ENCODE peak calls at places on chromosomes 11 and 22, in ten cellular contexts. One of them, this sample, is unnamed.

GRCh38 chr11:126969865-126970479 is 30.6 kb downstream of the KIRREL3 start:
- DNase-seq in cardiac muscle cell: peak; percentile 40
- DNase-seq in spleen: no peak
- DNase-seq in heart right ventricle: no peak
- DNase-seq in body of pancreas: no peak
- DNase-seq in IMR-90: peak; percentile 83
- DNase-seq in effector memory CD4-positive, alpha-beta T cell: no peak
- DNase-seq in naive thymus-derived CD4-positive, alpha-beta T cell: no peak
- DNase-seq in pancreas: no peak
- DNase-seq in aorta: no peak
- DNase-seq in this sample: no peak

GRCh38 chr11:91947215-91947614 is 277.4 kb upstream of the FAT3 start:
- DNase-seq in heart right ventricle: no peak
- DNase-seq in body of pancreas: peak; percentile 12
- DNase-seq in pancreas: peak; percentile 15
- DNase-seq in naive thymus-derived CD4-positive, alpha-beta T cell: no peak
- DNase-seq in aorta: no peak
- DNase-seq in cardiac muscle cell: no peak
- DNase-seq in spleen: no peak
- DNase-seq in IMR-90: peak; percentile 2
- DNase-seq in effector memory CD4-positive, alpha-beta T cell: no peak
- DNase-seq in this sample: no peak

GRCh38 chr11:72233056-72233772 is 8.6 kb downstream of the INPPL1 start:
- DNase-seq in effector memory CD4-positive, alpha-beta T cell: no peak
- DNase-seq in spleen: peak; percentile 49
- DNase-seq in IMR-90: no peak
- DNase-seq in pancreas: no peak
- DNase-seq in body of pancreas: no peak
- DNase-seq in aorta: no peak
- DNase-seq in naive thymus-derived CD4-positive, alpha-beta T cell: no peak
- DNase-seq in cardiac muscle cell: no peak
- DNase-seq in heart right ventricle: no peak
- DNase-seq in this sample: no peak

GRCh38 chr11:130070829-130071205 is 1.1 kb downstream of the APLP2 start:
- DNase-seq in cardiac muscle cell: peak; percentile 42
- DNase-seq in spleen: peak; percentile 86
- DNase-seq in effector memory CD4-positive, alpha-beta T cell: no peak
- DNase-seq in heart right ventricle: no peak
- DNase-seq in naive thymus-derived CD4-positive, alpha-beta T cell: no peak
- DNase-seq in aorta: peak; percentile 77
- DNase-seq in IMR-90: peak; percentile 36
- DNase-seq in pancreas: peak; percentile 21
- DNase-seq in body of pancreas: peak; percentile 23
- DNase-seq in this sample: peak; percentile 35

GRCh38 chr22:38706101-38706884 is 549 bp downstream of the GTPBP1 start:
- DNase-seq in naive thymus-derived CD4-positive, alpha-beta T cell: no peak
- DNase-seq in heart right ventricle: no peak
- DNase-seq in effector memory CD4-positive, alpha-beta T cell: peak; percentile 11
- DNase-seq in body of pancreas: peak; percentile 48
- DNase-seq in pancreas: peak; percentile 63
- DNase-seq in cardiac muscle cell: peak; percentile 40
- DNase-seq in spleen: no peak
- DNase-seq in IMR-90: peak; percentile 27
- DNase-seq in aorta: peak; percentile 86
- DNase-seq in this sample: peak; percentile 71

GRCh38 chr11:108370990-108371389 is 96.3 kb downstream of the C11orf65 start:
- DNase-seq in heart right ventricle: no peak
- DNase-seq in aorta: no peak
- DNase-seq in cardiac muscle cell: no peak
- DNase-seq in pancreas: no peak
- DNase-seq in spleen: no peak
- DNase-seq in naive thymus-derived CD4-positive, alpha-beta T cell: no peak
- DNase-seq in body of pancreas: no peak
- DNase-seq in IMR-90: peak; percentile 25
- DNase-seq in effector memory CD4-positive, alpha-beta T cell: no peak
- DNase-seq in this sample: no peak

GRCh38 chr22:49299821-49300231 is 527.8 kb downstream of the BRD1 start:
- DNase-seq in effector memory CD4-positive, alpha-beta T cell: no peak
- DNase-seq in spleen: peak; percentile 39
- DNase-seq in aorta: peak; percentile 55
- DNase-seq in cardiac muscle cell: no peak
- DNase-seq in naive thymus-derived CD4-positive, alpha-beta T cell: no peak
- DNase-seq in body of pancreas: no peak
- DNase-seq in IMR-90: no peak
- DNase-seq in heart right ventricle: no peak
- DNase-seq in pancreas: peak; percentile 7
- DNase-seq in this sample: no peak

GRCh38 chr22:38302906-38303305 is 14.3 kb downstream of the CSNK1E start:
- DNase-seq in body of pancreas: no peak
- DNase-seq in heart right ventricle: no peak
- DNase-seq in cardiac muscle cell: no peak
- DNase-seq in spleen: no peak
- DNase-seq in effector memory CD4-positive, alpha-beta T cell: no peak
- DNase-seq in IMR-90: no peak
- DNase-seq in aorta: no peak
- DNase-seq in pancreas: no peak
- DNase-seq in naive thymus-derived CD4-positive, alpha-beta T cell: no peak
- DNase-seq in this sample: no peak

GRCh38 chr11:36790450-36790849 is 192.4 kb upstream of the RAG2 start:
- DNase-seq in effector memory CD4-positive, alpha-beta T cell: no peak
- DNase-seq in naive thymus-derived CD4-positive, alpha-beta T cell: no peak
- DNase-seq in IMR-90: no peak
- DNase-seq in cardiac muscle cell: no peak
- DNase-seq in aorta: no peak
- DNase-seq in pancreas: no peak
- DNase-seq in heart right ventricle: no peak
- DNase-seq in body of pancreas: no peak
- DNase-seq in spleen: no peak
- DNase-seq in this sample: no peak

GRCh38 chr22:44023404-44024287 is 456 bp upstream of the PARVB start:
- DNase-seq in naive thymus-derived CD4-positive, alpha-beta T cell: no peak
- DNase-seq in aorta: peak; percentile 84
- DNase-seq in pancreas: peak; percentile 42
- DNase-seq in IMR-90: peak; percentile 12
- DNase-seq in spleen: peak; percentile 89
- DNase-seq in body of pancreas: peak; percentile 34
- DNase-seq in heart right ventricle: peak; percentile 76
- DNase-seq in cardiac muscle cell: peak; percentile 46
- DNase-seq in effector memory CD4-positive, alpha-beta T cell: no peak
- DNase-seq in this sample: peak; percentile 56

GRCh38 chr11:42013656-42014201 is 554.3 kb upstream of the LRRC4C start:
- DNase-seq in cardiac muscle cell: no peak
- DNase-seq in heart right ventricle: no peak
- DNase-seq in pancreas: no peak
- DNase-seq in spleen: no peak
- DNase-seq in IMR-90: no peak
- DNase-seq in body of pancreas: no peak
- DNase-seq in aorta: no peak
- DNase-seq in effector memory CD4-positive, alpha-beta T cell: no peak
- DNase-seq in naive thymus-derived CD4-positive, alpha-beta T cell: no peak
- DNase-seq in this sample: no peak

GRCh38 chr22:28795932-28796856 is 4.2 kb downstream of the XBP1 start:
- DNase-seq in cardiac muscle cell: no peak
- DNase-seq in naive thymus-derived CD4-positive, alpha-beta T cell: no peak
- DNase-seq in aorta: no peak
- DNase-seq in effector memory CD4-positive, alpha-beta T cell: no peak
- DNase-seq in pancreas: no peak
- DNase-seq in heart right ventricle: no peak
- DNase-seq in body of pancreas: no peak
- DNase-seq in IMR-90: no peak
- DNase-seq in spleen: no peak
- DNase-seq in this sample: no peak

GRCh38 chr11:62545437-62546243 is 966 bp downstream of the AHNAK start:
- DNase-seq in pancreas: peak; percentile 89
- DNase-seq in heart right ventricle: peak; percentile 97
- DNase-seq in cardiac muscle cell: peak; percentile 97
- DNase-seq in spleen: peak; percentile 87
- DNase-seq in aorta: peak; percentile 99
- DNase-seq in IMR-90: peak; percentile 93
- DNase-seq in naive thymus-derived CD4-positive, alpha-beta T cell: peak; percentile 33
- DNase-seq in effector memory CD4-positive, alpha-beta T cell: peak; percentile 70
- DNase-seq in body of pancreas: peak; percentile 91
- DNase-seq in this sample: peak; percentile 90

GRCh38 chr22:36116127-36116526 is 44.4 kb downstream of the APOL3 start:
- DNase-seq in cardiac muscle cell: no peak
- DNase-seq in body of pancreas: no peak
- DNase-seq in spleen: no peak
- DNase-seq in IMR-90: no peak
- DNase-seq in aorta: peak; percentile 32
- DNase-seq in pancreas: no peak
- DNase-seq in effector memory CD4-positive, alpha-beta T cell: no peak
- DNase-seq in heart right ventricle: no peak
- DNase-seq in naive thymus-derived CD4-positive, alpha-beta T cell: no peak
- DNase-seq in this sample: no peak

GRCh38 chr11:108496643-108497256 is 1.4 kb downstream of the POGLUT3 start:
- DNase-seq in effector memory CD4-positive, alpha-beta T cell: no peak
- DNase-seq in aorta: no peak
- DNase-seq in heart right ventricle: no peak
- DNase-seq in body of pancreas: no peak
- DNase-seq in naive thymus-derived CD4-positive, alpha-beta T cell: peak; percentile 6
- DNase-seq in spleen: no peak
- DNase-seq in cardiac muscle cell: peak; percentile 28
- DNase-seq in pancreas: no peak
- DNase-seq in IMR-90: peak; percentile 31
- DNase-seq in this sample: no peak

GRCh38 chr11:86486261-86487030 is 111.8 kb downstream of the CCDC81 start:
- DNase-seq in naive thymus-derived CD4-positive, alpha-beta T cell: no peak
- DNase-seq in effector memory CD4-positive, alpha-beta T cell: no peak
- DNase-seq in body of pancreas: no peak
- DNase-seq in IMR-90: no peak
- DNase-seq in pancreas: no peak
- DNase-seq in aorta: no peak
- DNase-seq in heart right ventricle: no peak
- DNase-seq in cardiac muscle cell: no peak
- DNase-seq in spleen: peak; percentile 80
- DNase-seq in this sample: no peak

GRCh38 chr11:112614605-112615004 is 346.6 kb upstream of the NCAM1 start:
- DNase-seq in spleen: no peak
- DNase-seq in cardiac muscle cell: no peak
- DNase-seq in pancreas: no peak
- DNase-seq in heart right ventricle: no peak
- DNase-seq in aorta: no peak
- DNase-seq in effector memory CD4-positive, alpha-beta T cell: no peak
- DNase-seq in body of pancreas: no peak
- DNase-seq in naive thymus-derived CD4-positive, alpha-beta T cell: no peak
- DNase-seq in IMR-90: no peak
- DNase-seq in this sample: no peak

DNA sequence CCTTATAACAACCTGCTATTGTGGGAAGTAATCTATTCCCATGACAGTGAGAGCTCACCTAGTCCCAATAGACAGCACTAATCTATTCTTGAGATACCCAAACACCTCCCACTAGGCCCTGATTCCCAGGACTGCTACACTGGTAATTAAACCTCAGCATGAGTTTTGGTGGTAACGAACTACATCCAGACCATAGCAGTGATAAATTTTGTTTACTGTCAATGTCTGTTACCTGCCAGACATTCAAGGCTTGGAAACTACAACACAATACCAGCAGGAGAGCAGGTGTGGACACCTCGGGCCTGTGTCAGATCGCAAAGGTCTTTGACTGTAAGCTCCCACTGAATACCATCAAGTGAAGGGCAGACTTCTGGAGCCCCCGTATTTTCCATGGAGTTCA is 187.1 kb downstream of the ARHGAP42 start:
- DNase-seq in body of pancreas: no peak
- DNase-seq in cardiac muscle cell: no peak
- DNase-seq in heart right ventricle: no peak
- DNase-seq in spleen: no peak
- DNase-seq in pancreas: no peak
- DNase-seq in IMR-90: no peak
- DNase-seq in naive thymus-derived CD4-positive, alpha-beta T cell: no peak
- DNase-seq in aorta: no peak
- DNase-seq in effector memory CD4-positive, alpha-beta T cell: no peak
- DNase-seq in this sample: no peak
- H3K4me1 ChIP-seq in body of pancreas: no peaks in the 10 kb centered on the region
- H3K4me1 ChIP-seq in cardiac muscle cell: peaks cover 20% of the 10 kb centered on the region
- H3K4me1 ChIP-seq in heart right ventricle: peaks cover 12% of the 10 kb centered on the region
- H3K4me1 ChIP-seq in spleen: no peaks in the 10 kb centered on the region
- H3K4me1 ChIP-seq in pancreas: no peaks in the 10 kb centered on the region
- H3K4me1 ChIP-seq in IMR-90: peaks cover 19% of the 10 kb centered on the region
- H3K4me1 ChIP-seq in naive thymus-derived CD4-positive, alpha-beta T cell: no peaks in the 10 kb centered on the region
- H3K4me1 ChIP-seq in aorta: no peaks in the 10 kb centered on the region
- H3K4me1 ChIP-seq in effector memory CD4-positive, alpha-beta T cell: no peaks in the 10 kb centered on the region
- H3K4me1 ChIP-seq in this sample: no peaks in the 10 kb centered on the region

GRCh38 chr11:6482431-6482830 is 1.1 kb downstream of the TIMM10B start:
- DNase-seq in effector memory CD4-positive, alpha-beta T cell: no peak
- DNase-seq in aorta: no peak
- DNase-seq in naive thymus-derived CD4-positive, alpha-beta T cell: no peak
- DNase-seq in pancreas: no peak
- DNase-seq in heart right ventricle: no peak
- DNase-seq in cardiac muscle cell: no peak
- DNase-seq in spleen: no peak
- DNase-seq in body of pancreas: no peak
- DNase-seq in IMR-90: no peak
- DNase-seq in this sample: no peak
- H3K4me1 ChIP-seq in effector memory CD4-positive, alpha-beta T cell: peaks cover 21% of the 10 kb centered on the region
- H3K4me1 ChIP-seq in aorta: no peaks in the 10 kb centered on the region
- H3K4me1 ChIP-seq in naive thymus-derived CD4-positive, alpha-beta T cell: peaks cover 24% of the 10 kb centered on the region
- H3K4me1 ChIP-seq in pancreas: peaks cover 16% of the 10 kb centered on the region
- H3K4me1 ChIP-seq in heart right ventricle: peaks cover 27% of the 10 kb centered on the region
- H3K4me1 ChIP-seq in cardiac muscle cell: peaks cover 8% of the 10 kb centered on the region
- H3K4me1 ChIP-seq in spleen: peaks cover 37% of the 10 kb centered on the region
- H3K4me1 ChIP-seq in body of pancreas: peaks cover 36% of the 10 kb centered on the region
- H3K4me1 ChIP-seq in IMR-90: peaks cover 8% of the 10 kb centered on the region
- H3K4me1 ChIP-seq in this sample: peaks cover 46% of the 10 kb centered on the region

GRCh38 chr22:46520880-46521279 is 16.5 kb downstream of the CELSR1 start:
- DNase-seq in spleen: no peak
- DNase-seq in cardiac muscle cell: no peak
- DNase-seq in heart right ventricle: no peak
- DNase-seq in aorta: no peak
- DNase-seq in effector memory CD4-positive, alpha-beta T cell: no peak
- DNase-seq in pancreas: no peak
- DNase-seq in body of pancreas: no peak
- DNase-seq in naive thymus-derived CD4-positive, alpha-beta T cell: no peak
- DNase-seq in IMR-90: no peak
- DNase-seq in this sample: no peak
- H3K4me1 ChIP-seq in spleen: peaks cover 5% of the 10 kb centered on the region
- H3K4me1 ChIP-seq in cardiac muscle cell: peaks cover 15% of the 10 kb centered on the region
- H3K4me1 ChIP-seq in heart right ventricle: peaks cover 7% of the 10 kb centered on the region
- H3K4me1 ChIP-seq in aorta: no peaks in the 10 kb centered on the region
- H3K4me1 ChIP-seq in effector memory CD4-positive, alpha-beta T cell: no peaks in the 10 kb centered on the region
- H3K4me1 ChIP-seq in pancreas: no peaks in the 10 kb centered on the region
- H3K4me1 ChIP-seq in body of pancreas: no peaks in the 10 kb centered on the region
- H3K4me1 ChIP-seq in naive thymus-derived CD4-positive, alpha-beta T cell: no peaks in the 10 kb centered on the region
- H3K4me1 ChIP-seq in IMR-90: no peaks in the 10 kb centered on the region
- H3K4me1 ChIP-seq in this sample: peaks cover 4% of the 10 kb centered on the region

DNA sequence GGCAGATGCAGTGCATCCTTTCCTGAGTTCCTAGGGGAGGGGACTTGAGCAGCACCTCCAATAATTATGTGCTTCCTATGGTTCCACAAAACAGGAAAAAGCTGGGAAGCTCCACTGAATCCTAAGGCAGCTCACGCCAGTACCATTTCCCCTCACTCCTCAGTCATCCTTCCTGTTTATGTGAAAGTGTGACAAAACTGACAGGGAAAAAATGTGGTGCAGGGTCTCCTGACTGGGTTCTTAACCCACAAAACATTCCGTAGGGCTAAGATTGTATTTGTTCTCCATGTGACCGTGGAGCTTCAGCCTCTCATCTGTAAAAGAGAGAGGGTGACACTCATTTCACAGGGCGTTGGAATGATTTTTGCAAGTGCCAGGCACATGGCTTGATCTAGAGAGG is 12.2 kb upstream of the LYVE1 start:
- DNase-seq in pancreas: no peak
- DNase-seq in body of pancreas: no peak
- DNase-seq in cardiac muscle cell: no peak
- DNase-seq in IMR-90: peak; percentile 43
- DNase-seq in aorta: no peak
- DNase-seq in heart right ventricle: no peak
- DNase-seq in effector memory CD4-positive, alpha-beta T cell: no peak
- DNase-seq in spleen: no peak
- DNase-seq in naive thymus-derived CD4-positive, alpha-beta T cell: no peak
- DNase-seq in this sample: no peak
- H3K4me1 ChIP-seq in pancreas: peaks cover 7% of the 10 kb centered on the region
- H3K4me1 ChIP-seq in body of pancreas: peaks cover 6% of the 10 kb centered on the region
- H3K4me1 ChIP-seq in cardiac muscle cell: no peaks in the 10 kb centered on the region
- H3K4me1 ChIP-seq in IMR-90: peaks cover 26% of the 10 kb centered on the region
- H3K4me1 ChIP-seq in aorta: peaks cover 5% of the 10 kb centered on the region
- H3K4me1 ChIP-seq in heart right ventricle: peaks cover 42% of the 10 kb centered on the region
- H3K4me1 ChIP-seq in effector memory CD4-positive, alpha-beta T cell: no peaks in the 10 kb centered on the region
- H3K4me1 ChIP-seq in spleen: peaks cover 57% of the 10 kb centered on the region
- H3K4me1 ChIP-seq in naive thymus-derived CD4-positive, alpha-beta T cell: no peaks in the 10 kb centered on the region
- H3K4me1 ChIP-seq in this sample: no peaks in the 10 kb centered on the region

This sample was measured in mucosa of descending colon.